ENCODE peak calls at places on chromosomes 12 and 14, in four cellular contexts. C is heart left ventricle, P is ovary, W is vagina. O is an unnamed sample.
A peak's percentile ranks its signal among the peaks of the same experiment; 100 is the strongest.

GRCh38 chr12:91225316-91225715 is 42.7 kb upstream of the DCN start:
- DNase-seq in C (no peak), P (no peak), W (no peak), O (no peak)

GRCh38 chr12:15757553-15758255 is 31.5 kb downstream of the EPS8 start:
- DNase-seq in C (no peak), P (no peak), W (no peak), O (peak; percentile 43)

GRCh38 chr12:123571343-123571813 is 13.0 kb upstream of the TMED2 start:
- DNase-seq in C (peak; percentile 59), P (peak; percentile 42), W (no peak), O (peak; percentile 66)

GRCh38 chr12:1931642-1932041 is 13.2 kb upstream of the CACNA2D4 start:
- DNase-seq in C (no peak), P (no peak), W (no peak), O (peak; percentile 11)

GRCh38 chr14:60637138-60637489 is 12.2 kb downstream of the SIX1 start:
- DNase-seq in C (no peak), P (no peak), W (no peak), O (no peak)

GRCh38 chr14:96145116-96145864 is 59.3 kb upstream of the BDKRB2 start:
- DNase-seq in C (no peak), P (no peak), W (no peak), O (no peak)

GRCh38 chr14:63726499-63726898 is 1.4 kb downstream of the SGPP1 start:
- DNase-seq in C (no peak), P (no peak), W (no peak), O (no peak)

GRCh38 chr14:52219488-52220084 is 47.9 kb upstream of the PTGDR start:
- DNase-seq in C (no peak), P (no peak), W (no peak), O (peak; percentile 53)

GRCh38 chr14:61042220-61042619 is 61.2 kb downstream of the SLC38A6 start:
- DNase-seq in C (no peak), P (no peak), W (no peak), O (no peak)

GRCh38 chr12:77032406-77032805 is 33.0 kb downstream of the E2F7 start:
- DNase-seq in C (no peak), P (no peak), W (no peak), O (no peak)

GRCh38 chr14:106846218-106846617 is 1319.8 kb downstream of the TMEM121 start:
- DNase-seq in C (no peak), P (no peak), W (no peak), O (no peak)

GRCh38 chr14:36055681-36056225 is 120.8 kb downstream of the PTCSC3 start:
- DNase-seq in C (no peak), P (no peak), W (no peak), O (no peak)

GRCh38 chr14:59098377-59098776 is 90.1 kb upstream of the DAAM1 start:
- DNase-seq in C (no peak), P (no peak), W (no peak), O (no peak)

GRCh38 chr12:92340441-92341332 is 195.0 kb upstream of the BTG1 start:
- DNase-seq in C (no peak), P (no peak), W (no peak), O (no peak)

GRCh38 chr12:8033153-8034044 is 883 bp downstream of the FOXJ2 start:
- DNase-seq in C (peak; percentile 81), P (peak; percentile 80), W (no peak), O (peak; percentile 75)

GRCh38 chr14:100748403-100748802 is 21.7 kb downstream of the DLK1 start:
- DNase-seq in C (no peak), P (no peak), W (no peak), O (peak; percentile 15)

GRCh38 chr14:39267592-39268112 is 33.9 kb downstream of the MIA2 start:
- DNase-seq in C (no peak), P (no peak), W (no peak), O (no peak)

GRCh38 chr14:85987292-85987691 is 457.3 kb downstream of the FLRT2 start:
- DNase-seq in C (no peak), P (no peak), W (no peak), O (no peak)

GRCh38 chr14:30938617-30939016 is 64.3 kb downstream of the COCH start:
- DNase-seq in C (no peak), P (no peak), W (no peak), O (no peak)

GRCh38 chr12:12872139-12872933 is 19.0 kb upstream of the GPRC5A start:
- DNase-seq in C (no peak), P (no peak), W (no peak), O (no peak)

GRCh38 chr12:117025481-117026151 is 73.6 kb downstream of the TESC start:
- DNase-seq in C (peak; percentile 70), P (peak; percentile 86), W (no peak), O (peak; percentile 86)

GRCh38 chr14:76484355-76484754 is 108.4 kb downstream of the ESRRB start:
- DNase-seq in C (no peak), P (no peak), W (no peak), O (no peak)

GRCh38 chr12:31019561-31020308 is 53.9 kb upstream of the DDX11 start:
- DNase-seq in C (no peak), P (no peak), W (peak; percentile 71), O (no peak)

GRCh38 chr12:71664411-71665108 is 459 bp downstream of the THAP2 start:
- DNase-seq in C (no peak), P (no peak), W (no peak), O (no peak)

GRCh38 chr14:61109288-61109687 is 128.2 kb downstream of the SLC38A6 start:
- DNase-seq in C (no peak), P (no peak), W (no peak), O (no peak)

GRCh38 chr12:79508622-79509021 is 182.1 kb downstream of the PAWR start:
- DNase-seq in C (no peak), P (no peak), W (no peak), O (no peak)

GRCh38 chr14:91271639-91272038 is 27.1 kb upstream of the GPR68 start:
- DNase-seq in C (no peak), P (no peak), W (no peak), O (no peak)

GRCh38 chr14:71418591-71419245 is 511.5 kb downstream of the PCNX1 start:
- DNase-seq in C (no peak), P (peak; percentile 39), W (no peak), O (peak; percentile 26)

GRCh38 chr14:63993992-63994391 is 141.2 kb downstream of the SYNE2 start:
- DNase-seq in C (no peak), P (no peak), W (no peak), O (no peak)

GRCh38 chr14:67515386-67516079 is 17.6 kb upstream of the PLEKHH1 start:
- DNase-seq in C (peak; percentile 38), P (peak; percentile 33), W (no peak), O (peak; percentile 31)

DNA sequence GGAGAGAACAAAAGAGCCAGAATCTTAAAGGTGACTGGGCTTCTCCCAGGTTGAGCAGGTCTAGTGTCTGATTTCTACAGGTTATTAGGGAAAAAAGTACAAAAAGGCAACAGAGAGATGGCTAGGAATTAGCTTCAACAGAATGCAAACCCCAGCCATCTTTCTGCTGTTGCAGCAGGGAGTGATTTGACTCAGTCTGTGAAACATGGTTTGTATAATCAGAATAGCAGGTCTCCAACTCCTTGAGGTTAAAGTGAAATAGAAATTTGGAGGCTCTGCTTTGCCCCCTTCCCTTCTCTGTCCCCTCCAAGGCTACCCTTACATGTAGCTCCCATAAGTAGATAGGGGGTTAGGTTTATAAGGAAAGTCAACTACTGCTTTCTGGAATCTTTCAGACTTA is 105.8 kb downstream of the AKAP6 start:
- DNase-seq in C (no peak), P (no peak), W (no peak), O (no peak)
- H3K4me3 ChIP-seq in C (no peak overlapping the region), P (peak overlapping the region; percentile 6), W (no peak overlapping the region), O (no peak overlapping the region)

DNA sequence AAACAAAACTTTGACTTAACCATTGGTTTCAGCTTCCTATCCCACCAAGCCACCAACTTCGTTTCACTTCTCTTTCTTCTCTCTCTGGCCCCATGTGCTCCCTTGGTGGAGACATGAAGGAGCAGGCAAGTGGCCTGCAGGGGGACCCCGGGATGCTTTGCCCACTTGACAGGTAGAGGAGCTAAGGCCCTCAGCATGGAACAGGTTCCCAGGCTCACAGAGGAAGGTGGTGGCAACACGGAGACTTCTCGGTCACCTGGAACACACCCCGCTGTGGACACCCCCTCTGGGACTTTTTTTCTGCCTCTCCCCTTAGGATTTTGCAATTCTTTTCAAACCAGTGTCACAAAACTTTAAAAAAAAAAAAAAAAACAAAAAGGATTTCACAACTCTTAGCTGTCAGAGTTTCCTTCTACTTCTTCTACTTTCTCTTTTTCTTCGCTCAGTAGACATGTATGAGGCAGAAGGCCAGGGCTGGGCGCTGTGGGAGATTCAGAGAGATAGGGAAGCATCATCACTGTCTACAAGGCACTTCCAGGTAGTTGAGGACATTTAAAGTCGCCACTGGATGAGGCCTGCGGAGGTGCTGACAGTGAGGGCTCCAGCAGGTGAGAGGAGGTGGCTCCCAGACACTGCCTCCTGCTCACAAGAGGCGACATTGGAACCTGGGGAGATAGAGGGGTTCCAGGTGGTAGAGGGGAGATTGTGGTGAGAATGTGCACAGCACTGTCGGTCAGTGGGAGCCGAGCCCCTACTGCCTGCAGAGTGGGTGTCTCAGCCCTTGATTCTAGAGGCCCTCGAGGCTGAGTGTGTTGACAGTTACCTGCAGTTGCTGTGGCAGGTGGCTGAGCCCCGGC is 119.6 kb downstream of the GCH1 start:
- DNase-seq in C (no peak), P (no peak), W (no peak), O (peak; percentile 61)
- TF ChIP-seq POLR2A in C (no peak), P (no peak), W (no peak), O (no peak)

GRCh38 chr14:87113286-87113685 is 879.7 kb downstream of the GALC start:
- DNase-seq in C (no peak), P (no peak), W (no peak), O (no peak)

GRCh38 chr14:87108726-87109125 is 884.3 kb downstream of the GALC start:
- DNase-seq in C (no peak), P (no peak), W (no peak), O (no peak)

GRCh38 chr14:87111141-87111540 is 881.8 kb downstream of the GALC start:
- DNase-seq in C (no peak), P (no peak), W (no peak), O (no peak)

GRCh38 chr14:87109271-87109670 is 883.7 kb downstream of the GALC start:
- DNase-seq in C (no peak), P (no peak), W (no peak), O (no peak)

DNA sequence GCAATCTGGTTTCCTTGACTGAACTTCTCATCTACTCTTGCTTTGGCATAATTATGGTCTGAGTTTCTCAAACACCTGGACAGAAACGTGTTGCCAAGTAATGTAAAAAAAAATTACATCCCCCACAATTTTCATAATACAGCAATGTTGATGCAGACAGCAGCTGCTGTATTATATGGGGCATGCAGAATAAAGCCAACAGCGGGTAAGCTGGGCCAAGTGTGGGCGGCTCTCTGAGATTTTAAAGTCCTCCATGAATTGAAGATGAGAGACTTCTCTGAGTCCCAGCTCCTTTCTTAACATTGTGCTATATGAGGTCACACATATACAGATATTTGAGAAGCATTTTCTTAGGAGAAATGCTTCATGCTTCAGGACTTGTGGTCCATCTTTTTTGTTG is 881.2 kb downstream of the GALC start:
- DNase-seq in C (no peak), P (no peak), W (no peak), O (no peak)
- H3K4me3 ChIP-seq in C (no peak overlapping the region), P (no peak overlapping the region), W (no peak overlapping the region), O (no peak overlapping the region)

GRCh38 chr14:103723176-103724081 is 7.8 kb downstream of the ZFYVE21 start:
- DNase-seq in C (no peak), P (no peak), W (no peak), O (no peak)

GRCh38 chr14:103726474-103726873 is 10.9 kb downstream of the ZFYVE21 start:
- DNase-seq in C (no peak), P (no peak), W (no peak), O (no peak)

GRCh38 chr14:103725001-103725682 is 9.5 kb downstream of the ZFYVE21 start:
- DNase-seq in C (no peak), P (no peak), W (no peak), O (peak; percentile 16)

GRCh38 chr14:103725739-103726395 is 10.3 kb downstream of the ZFYVE21 start:
- DNase-seq in C (no peak), P (no peak), W (no peak), O (no peak)

GRCh38 chr14:103724116-103724515 is 8.5 kb downstream of the ZFYVE21 start:
- DNase-seq in C (peak; percentile 89), P (peak; percentile 90), W (no peak), O (peak; percentile 96)
- TF ChIP-seq POLR2A in C (no peak), P (no peak), W (no peak), O (no peak)

O was measured in adrenal gland.